ENCODE peak calls at places on chromosomes 6 and 20, in six cellular contexts. One of them, this sample, is unnamed. For H3K27me3, the result is how much of the 10 kb centered on the place peaks cover.

GRCh38 chr6:66496659-66497058 is 789.6 kb upstream of the EYS start:
- DNase-seq in body of pancreas: no peak
- DNase-seq in heart left ventricle: no peak
- DNase-seq in stomach: no peak
- DNase-seq in bronchial epithelial cell: peak
- DNase-seq in brain microvascular endothelial cell: no peak
- DNase-seq in this sample: no peak

GRCh38 chr20:17538517-17539170 is 7.5 kb upstream of the BFSP1 start:
- DNase-seq in bronchial epithelial cell: peak
- DNase-seq in stomach: no peak
- DNase-seq in brain microvascular endothelial cell: peak
- DNase-seq in body of pancreas: no peak
- DNase-seq in heart left ventricle: no peak
- DNase-seq in this sample: no peak

GRCh38 chr20:53926428-53927028 is 143.9 kb downstream of the BCAS1 start:
- DNase-seq in bronchial epithelial cell: peak
- DNase-seq in stomach: peak
- DNase-seq in heart left ventricle: no peak
- DNase-seq in brain microvascular endothelial cell: peak
- DNase-seq in body of pancreas: peak
- DNase-seq in this sample: no peak

GRCh38 chr6:157561037-157561790 is 180.2 kb downstream of the ZDHHC14 start:
- DNase-seq in bronchial epithelial cell: no peak
- DNase-seq in body of pancreas: no peak
- DNase-seq in heart left ventricle: no peak
- DNase-seq in stomach: no peak
- DNase-seq in brain microvascular endothelial cell: no peak
- DNase-seq in this sample: no peak

GRCh38 chr6:161200610-161201201 is 73.2 kb downstream of the AGPAT4 start:
- DNase-seq in body of pancreas: no peak
- DNase-seq in stomach: no peak
- DNase-seq in bronchial epithelial cell: no peak
- DNase-seq in heart left ventricle: no peak
- DNase-seq in brain microvascular endothelial cell: no peak
- DNase-seq in this sample: no peak

GRCh38 chr6:98832282-98833100 is 1.9 kb upstream of the POU3F2 start:
- DNase-seq in brain microvascular endothelial cell: peak
- DNase-seq in heart left ventricle: no peak
- DNase-seq in bronchial epithelial cell: peak
- DNase-seq in body of pancreas: no peak
- DNase-seq in stomach: no peak
- DNase-seq in this sample: no peak

GRCh38 chr6:33080127-33081089 is 4.6 kb downstream of the HLA-DPB1 start:
- DNase-seq in body of pancreas: peak
- DNase-seq in stomach: no peak
- DNase-seq in heart left ventricle: peak
- DNase-seq in brain microvascular endothelial cell: peak
- DNase-seq in bronchial epithelial cell: peak
- DNase-seq in this sample: peak

GRCh38 chr6:117397536-117398227 is 28.1 kb downstream of the ROS1 start:
- DNase-seq in bronchial epithelial cell: no peak
- DNase-seq in brain microvascular endothelial cell: no peak
- DNase-seq in body of pancreas: no peak
- DNase-seq in stomach: no peak
- DNase-seq in heart left ventricle: no peak
- DNase-seq in this sample: no peak

GRCh38 chr6:15089569-15090144 is 156.2 kb upstream of the JARID2 start:
- DNase-seq in bronchial epithelial cell: peak
- DNase-seq in heart left ventricle: no peak
- DNase-seq in stomach: peak
- DNase-seq in body of pancreas: peak
- DNase-seq in brain microvascular endothelial cell: no peak
- DNase-seq in this sample: no peak

GRCh38 chr20:61436674-61437279 is 184.7 kb downstream of the CDH4 start:
- DNase-seq in brain microvascular endothelial cell: no peak
- DNase-seq in stomach: no peak
- DNase-seq in body of pancreas: no peak
- DNase-seq in bronchial epithelial cell: peak
- DNase-seq in heart left ventricle: no peak
- DNase-seq in this sample: no peak

GRCh38 chr6:16157909-16158308 is 29.0 kb downstream of the MYLIP start:
- DNase-seq in stomach: no peak
- DNase-seq in body of pancreas: peak
- DNase-seq in brain microvascular endothelial cell: no peak
- DNase-seq in heart left ventricle: peak
- DNase-seq in bronchial epithelial cell: no peak
- DNase-seq in this sample: peak

GRCh38 chr6:146913842-146914562 is 290.2 kb upstream of the STXBP5 start:
- DNase-seq in body of pancreas: peak
- DNase-seq in brain microvascular endothelial cell: peak
- DNase-seq in heart left ventricle: peak
- DNase-seq in bronchial epithelial cell: peak
- DNase-seq in stomach: peak
- DNase-seq in this sample: peak

GRCh38 chr6:160333841-160334240 is 14.3 kb upstream of the SLC22A3 start:
- DNase-seq in heart left ventricle: no peak
- DNase-seq in brain microvascular endothelial cell: no peak
- DNase-seq in bronchial epithelial cell: peak
- DNase-seq in body of pancreas: peak
- DNase-seq in stomach: no peak
- DNase-seq in this sample: no peak

GRCh38 chr6:90098637-90099036 is 198.0 kb downstream of the BACH2 start:
- DNase-seq in body of pancreas: no peak
- DNase-seq in stomach: no peak
- DNase-seq in bronchial epithelial cell: peak
- DNase-seq in heart left ventricle: peak
- DNase-seq in brain microvascular endothelial cell: no peak
- DNase-seq in this sample: peak

GRCh38 chr6:170069611-170070010 is 221.3 kb downstream of the DLL1 start:
- DNase-seq in body of pancreas: no peak
- DNase-seq in heart left ventricle: no peak
- DNase-seq in bronchial epithelial cell: no peak
- DNase-seq in stomach: no peak
- DNase-seq in brain microvascular endothelial cell: no peak
- DNase-seq in this sample: no peak

GRCh38 chr6:26025047-26025893 is 62.0 kb upstream of the HFE start:
- DNase-seq in heart left ventricle: peak
- DNase-seq in bronchial epithelial cell: peak
- DNase-seq in brain microvascular endothelial cell: peak
- DNase-seq in stomach: no peak
- DNase-seq in body of pancreas: peak
- DNase-seq in this sample: no peak

GRCh38 chr20:634526-634925 is 18.5 kb downstream of the SRXN1 start:
- DNase-seq in body of pancreas: no peak
- DNase-seq in brain microvascular endothelial cell: no peak
- DNase-seq in heart left ventricle: no peak
- DNase-seq in stomach: no peak
- DNase-seq in bronchial epithelial cell: no peak
- DNase-seq in this sample: no peak

GRCh38 chr6:89122625-89123024 is 4.8 kb upstream of the SRSF12 start:
- DNase-seq in stomach: no peak
- DNase-seq in brain microvascular endothelial cell: no peak
- DNase-seq in bronchial epithelial cell: peak
- DNase-seq in heart left ventricle: no peak
- DNase-seq in body of pancreas: peak
- DNase-seq in this sample: no peak

GRCh38 chr6:79546186-79546585 is 9.0 kb upstream of the LCA5 start:
- DNase-seq in bronchial epithelial cell: peak
- DNase-seq in body of pancreas: no peak
- DNase-seq in heart left ventricle: no peak
- DNase-seq in brain microvascular endothelial cell: no peak
- DNase-seq in stomach: no peak
- DNase-seq in this sample: no peak

GRCh38 chr20:62050166-62051120 is 15.2 kb downstream of the TAF4 start:
- DNase-seq in heart left ventricle: no peak
- DNase-seq in bronchial epithelial cell: no peak
- DNase-seq in body of pancreas: no peak
- DNase-seq in stomach: no peak
- DNase-seq in brain microvascular endothelial cell: no peak
- DNase-seq in this sample: no peak

GRCh38 chr6:35475573-35475972 is 7.4 kb downstream of the RPL10A start:
- DNase-seq in stomach: no peak
- DNase-seq in brain microvascular endothelial cell: no peak
- DNase-seq in body of pancreas: no peak
- DNase-seq in heart left ventricle: no peak
- DNase-seq in bronchial epithelial cell: no peak
- DNase-seq in this sample: no peak

GRCh38 chr6:34104186-34104585 is 41.7 kb downstream of the GRM4 start:
- DNase-seq in bronchial epithelial cell: no peak
- DNase-seq in heart left ventricle: no peak
- DNase-seq in brain microvascular endothelial cell: no peak
- DNase-seq in body of pancreas: no peak
- DNase-seq in stomach: no peak
- DNase-seq in this sample: no peak

GRCh38 chr6:69868252-69868804 is 2.0 kb downstream of the COL19A1 start:
- DNase-seq in heart left ventricle: no peak
- DNase-seq in body of pancreas: no peak
- DNase-seq in bronchial epithelial cell: no peak
- DNase-seq in brain microvascular endothelial cell: no peak
- DNase-seq in stomach: no peak
- DNase-seq in this sample: no peak

GRCh38 chr6:101543796-101544195 is 150.3 kb downstream of the GRIK2 start:
- DNase-seq in body of pancreas: no peak
- DNase-seq in bronchial epithelial cell: no peak
- DNase-seq in stomach: no peak
- DNase-seq in brain microvascular endothelial cell: no peak
- DNase-seq in heart left ventricle: no peak
- DNase-seq in this sample: no peak

GRCh38 chr6:134675110-134676038 is 274.5 kb downstream of the ALDH8A1 start:
- DNase-seq in brain microvascular endothelial cell: no peak
- DNase-seq in stomach: no peak
- DNase-seq in bronchial epithelial cell: no peak
- DNase-seq in body of pancreas: no peak
- DNase-seq in heart left ventricle: no peak
- DNase-seq in this sample: no peak

GRCh38 chr6:7919871-7920270 is 9.3 kb upstream of the TXNDC5 start:
- DNase-seq in bronchial epithelial cell: peak
- DNase-seq in heart left ventricle: no peak
- DNase-seq in stomach: no peak
- DNase-seq in brain microvascular endothelial cell: no peak
- DNase-seq in body of pancreas: no peak
- DNase-seq in this sample: no peak

GRCh38 chr6:139839506-139840156 is 465.2 kb upstream of the CITED2 start:
- DNase-seq in heart left ventricle: peak
- DNase-seq in brain microvascular endothelial cell: peak
- DNase-seq in bronchial epithelial cell: no peak
- DNase-seq in stomach: no peak
- DNase-seq in body of pancreas: peak
- DNase-seq in this sample: no peak

GRCh38 chr6:125584468-125584939 is 164.9 kb upstream of the HEY2 start:
- DNase-seq in brain microvascular endothelial cell: peak
- DNase-seq in body of pancreas: no peak
- DNase-seq in stomach: no peak
- DNase-seq in heart left ventricle: peak
- DNase-seq in bronchial epithelial cell: peak
- DNase-seq in this sample: peak

GRCh38 chr20:46708172-46708860 is 1.1 kb upstream of the SLC2A10 start:
- DNase-seq in stomach: peak
- DNase-seq in brain microvascular endothelial cell: no peak
- DNase-seq in bronchial epithelial cell: peak
- DNase-seq in body of pancreas: peak
- DNase-seq in heart left ventricle: no peak
- DNase-seq in this sample: no peak

GRCh38 chr6:13164316-13164715 is 164.0 kb downstream of the TBC1D7 start:
- DNase-seq in stomach: no peak
- DNase-seq in bronchial epithelial cell: no peak
- DNase-seq in body of pancreas: no peak
- DNase-seq in brain microvascular endothelial cell: no peak
- DNase-seq in heart left ventricle: no peak
- DNase-seq in this sample: no peak

GRCh38 chr20:41903614-41904013 is 285.4 kb upstream of the CHD6 start:
- DNase-seq in bronchial epithelial cell: no peak
- DNase-seq in body of pancreas: no peak
- DNase-seq in heart left ventricle: no peak
- DNase-seq in stomach: no peak
- DNase-seq in brain microvascular endothelial cell: no peak
- DNase-seq in this sample: no peak
- H3K27me3 ChIP-seq in bronchial epithelial cell: under half
- H3K27me3 ChIP-seq in body of pancreas: under half
- H3K27me3 ChIP-seq in heart left ventricle: under half
- H3K27me3 ChIP-seq in stomach: under half
- H3K27me3 ChIP-seq in brain microvascular endothelial cell: under half
- H3K27me3 ChIP-seq in this sample: under half

GRCh38 chr20:9775176-9775575 is 63.7 kb downstream of the PAK5 start:
- DNase-seq in heart left ventricle: no peak
- DNase-seq in stomach: no peak
- DNase-seq in body of pancreas: no peak
- DNase-seq in bronchial epithelial cell: no peak
- DNase-seq in brain microvascular endothelial cell: no peak
- DNase-seq in this sample: no peak

DNA sequence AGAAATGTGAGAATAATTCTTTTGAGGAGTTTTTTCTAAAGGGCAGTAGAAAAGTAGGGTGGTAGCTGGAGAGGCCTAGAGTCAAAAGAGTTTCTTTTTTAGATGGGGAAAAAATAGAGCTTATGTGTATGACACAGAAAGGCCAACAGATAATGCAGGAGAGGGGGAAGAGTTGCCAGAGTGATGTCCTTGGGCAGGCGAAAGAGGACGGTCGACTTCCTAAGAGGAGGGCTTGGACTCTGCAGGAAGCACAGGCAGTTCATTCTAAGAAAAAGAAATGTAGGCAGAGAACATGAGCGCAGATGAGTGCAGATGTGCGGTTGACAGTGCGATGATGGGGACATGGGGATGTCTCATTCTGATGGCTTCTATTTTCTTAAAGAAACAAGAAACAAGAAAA is 68.9 kb downstream of the PAK5 start:
- DNase-seq in stomach: no peak
- DNase-seq in bronchial epithelial cell: no peak
- DNase-seq in heart left ventricle: no peak
- DNase-seq in body of pancreas: no peak
- DNase-seq in brain microvascular endothelial cell: no peak
- DNase-seq in this sample: no peak
- H3K27me3 ChIP-seq in stomach: under half
- H3K27me3 ChIP-seq in bronchial epithelial cell: under half
- H3K27me3 ChIP-seq in heart left ventricle: under half
- H3K27me3 ChIP-seq in body of pancreas: under half
- H3K27me3 ChIP-seq in brain microvascular endothelial cell: under half
- H3K27me3 ChIP-seq in this sample: under half

DNA sequence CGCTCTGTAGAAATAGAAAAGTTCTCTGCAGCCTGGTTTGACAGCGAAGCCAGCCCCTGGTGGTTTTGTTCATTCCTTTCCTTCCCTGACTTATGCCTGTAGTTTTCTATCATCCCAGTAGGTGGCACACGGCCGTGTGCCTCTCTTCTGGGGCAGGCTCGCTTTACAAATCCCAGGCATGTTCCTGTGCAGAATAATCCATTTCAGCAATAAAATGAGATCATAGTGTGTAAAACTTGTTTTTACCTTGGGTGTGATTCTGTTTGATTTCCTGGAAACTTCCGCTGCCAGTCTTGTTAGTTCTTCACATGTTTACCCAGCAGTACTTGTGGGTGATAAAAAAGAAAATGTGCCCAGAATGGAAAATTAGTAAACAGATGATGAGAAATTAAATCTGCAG is 7.4 kb upstream of the INSM1 start:
- DNase-seq in brain microvascular endothelial cell: peak
- DNase-seq in heart left ventricle: no peak
- DNase-seq in body of pancreas: peak
- DNase-seq in stomach: peak
- DNase-seq in bronchial epithelial cell: peak
- DNase-seq in this sample: no peak
- H3K27me3 ChIP-seq in brain microvascular endothelial cell: under half
- H3K27me3 ChIP-seq in heart left ventricle: half or more
- H3K27me3 ChIP-seq in body of pancreas: under half
- H3K27me3 ChIP-seq in stomach: under half
- H3K27me3 ChIP-seq in bronchial epithelial cell: under half
- H3K27me3 ChIP-seq in this sample: half or more

GRCh38 chr20:2693286-2693995 is 861 bp downstream of the EBF4 start:
- DNase-seq in heart left ventricle: peak
- DNase-seq in brain microvascular endothelial cell: no peak
- DNase-seq in body of pancreas: peak
- DNase-seq in bronchial epithelial cell: no peak
- DNase-seq in stomach: peak
- DNase-seq in this sample: peak
- H3K27me3 ChIP-seq in heart left ventricle: under half
- H3K27me3 ChIP-seq in brain microvascular endothelial cell: under half
- H3K27me3 ChIP-seq in body of pancreas: under half
- H3K27me3 ChIP-seq in bronchial epithelial cell: under half
- H3K27me3 ChIP-seq in stomach: under half
- H3K27me3 ChIP-seq in this sample: under half